ENCODE peak calls at places on chromosome 9, in ten cellular contexts. D is transverse colon; H is fibroblast of lung; T is NCI-H1105 treated with DMSO at 0.1 percent for 48 hours; M is T-cell; C is NCI-H2029; S is GM13977; J is stimulated activated CD4-positive, alpha-beta T cell treated with anti-CD3 and anti-CD28 coated beads, Interleukin-1b, Interleukin-23, amount 100 ng/mL, for 24 hours; Q is HEK293T; R is activated naive CD4-positive, alpha-beta T cell treated with anti-CD3 and anti-CD28 coated beads for 36 hours. Y is an unnamed sample.

GRCh38 chr9:87592554-87593394 is 95.1 kb downstream of the DAPK1 start:
- DNase-seq in D (peak; percentile 33), T (peak; percentile 71), H (peak; percentile 69), S (no peak), M (no peak), Q (no peak), J (no peak), R (no peak), C (peak; percentile 80), Y (no peak)

GRCh38 chr9:136059851-136060670 is 35.0 kb downstream of the NACC2 start:
- DNase-seq in T (no peak), R (no peak), M (no peak), H (peak; percentile 84), C (no peak), D (no peak), J (no peak), S (no peak), Q (no peak), Y (no peak)

GRCh38 chr9:123335227-123335985 is 20.6 kb upstream of the CRB2 start:
- DNase-seq in S (no peak), H (peak; percentile 59), R (no peak), M (no peak), D (no peak), C (no peak), T (no peak), J (no peak), Q (no peak), Y (no peak)

GRCh38 chr9:128004011-128004604 is 23.3 kb upstream of the EEIG1 start:
- DNase-seq in M (no peak), D (no peak), Q (no peak), S (no peak), R (no peak), H (no peak), J (no peak), C (no peak), T (no peak), Y (no peak)

GRCh38 chr9:121353246-121353975 is 16.6 kb downstream of the STOM start:
- DNase-seq in S (peak; percentile 60), D (no peak), T (no peak), R (peak; percentile 70), H (no peak), Q (no peak), C (no peak), J (no peak), M (peak; percentile 36), Y (no peak)

GRCh38 chr9:18105996-18106595 is 367.9 kb upstream of the ADAMTSL1 start:
- DNase-seq in S (no peak), T (no peak), H (no peak), J (no peak), C (no peak), R (no peak), D (no peak), Q (no peak), M (no peak), Y (no peak)

GRCh38 chr9:74887041-74887980 is at the start of gene TRPM6:
- DNase-seq in D (peak; percentile 84), C (peak; percentile 67), M (peak; percentile 13), R (peak; percentile 56), S (peak; percentile 21), T (peak; percentile 71), H (peak; percentile 82), J (peak; percentile 21), Q (peak; percentile 63), Y (peak; percentile 36)

GRCh38 chr9:110278080-110278707 is 21.9 kb upstream of the TXN start:
- DNase-seq in Q (no peak), M (no peak), C (no peak), J (no peak), T (peak; percentile 79), S (no peak), R (no peak), H (no peak), D (no peak), Y (no peak)

GRCh38 chr9:21744874-21745273 is 57.6 kb upstream of the MTAP start:
- DNase-seq in M (no peak), J (no peak), H (peak; percentile 79), Q (no peak), T (no peak), S (no peak), R (no peak), D (no peak), C (no peak), Y (no peak)

GRCh38 chr9:108668191-108668940 is 187.4 kb downstream of the ACTL7B start:
- DNase-seq in T (no peak), R (no peak), Q (no peak), C (no peak), J (no peak), S (no peak), M (no peak), D (no peak), H (no peak), Y (no peak)

GRCh38 chr9:95510610-95511231 is 6.0 kb downstream of the PTCH1 start:
- DNase-seq in S (peak; percentile 88), J (peak; percentile 74), D (peak; percentile 92), H (peak; percentile 96), M (peak; percentile 68), R (peak; percentile 90), T (peak; percentile 88), C (peak; percentile 93), Q (peak; percentile 73), Y (peak; percentile 98)

GRCh38 chr9:18473551-18474279 is at the start of gene ADAMTSL1:
- DNase-seq in Q (peak; percentile 54), R (no peak), M (no peak), T (no peak), J (no peak), D (peak; percentile 25), H (peak; percentile 68), C (no peak), S (no peak), Y (peak; percentile 77)

GRCh38 chr9:81405199-81405598 is 284.1 kb downstream of the TLE1 start:
- DNase-seq in J (no peak), T (no peak), R (no peak), C (no peak), S (no peak), H (no peak), Q (no peak), D (no peak), M (no peak), Y (no peak)

GRCh38 chr9:137280478-137281344 is 3.2 kb downstream of the TOR4A start:
- DNase-seq in M (no peak), T (no peak), H (peak; percentile 32), R (no peak), S (peak; percentile 73), C (no peak), D (no peak), Q (no peak), J (no peak), Y (no peak)

GRCh38 chr9:128027705-128028104 is 39.4 kb downstream of the NAIF1 start:
- DNase-seq in C (no peak), J (no peak), R (no peak), Q (no peak), T (no peak), M (no peak), S (no peak), D (no peak), H (no peak), Y (no peak)

GRCh38 chr9:135392511-135392910 is 87.1 kb upstream of the PPP1R26 start:
- DNase-seq in S (no peak), J (no peak), Q (no peak), C (no peak), D (no peak), T (no peak), R (no peak), M (no peak), H (no peak), Y (no peak)

Y was measured in NCI-H748 treated with DMSO at 0.1 percent for 48 hours.